ENCODE peak calls at places on chromosomes 2 and 18, in nine cellular contexts. B, V, G, L, P, Y, F, Q and C are unnamed samples.

GRCh38 chr2:42998721-42999120 is 206.3 kb upstream of the HAAO start:
- DNase-seq in B (peak), V (no peak), G (no peak), L (no peak), P (no peak), Y (no peak), F (no peak), Q (no peak), C (no peak)

GRCh38 chr2:206253125-206253787 is 21.2 kb upstream of the ZDBF2 start:
- DNase-seq in B (peak), V (no peak), G (no peak), L (no peak), P (no peak), Y (no peak), F (no peak), Q (no peak), C (no peak)

GRCh38 chr2:189181706-189182105 is 2.1 kb upstream of the COL5A2 start:
- DNase-seq in B (no peak), V (no peak), G (no peak), L (no peak), P (no peak), Y (no peak), F (no peak), Q (no peak), C (no peak)

GRCh38 chr2:69567157-69567908 is 76.2 kb downstream of the AAK1 start:
- DNase-seq in B (no peak), V (no peak), G (no peak), L (peak), P (no peak), Y (no peak), F (no peak), Q (no peak), C (no peak)

GRCh38 chr18:67145586-67146292 is 370.8 kb downstream of the DSEL start:
- DNase-seq in B (no peak), V (no peak), G (no peak), L (no peak), P (no peak), Y (no peak), F (no peak), Q (no peak), C (no peak)

GRCh38 chr18:62420151-62420512 is 95.0 kb downstream of the TNFRSF11A start:
- DNase-seq in B (no peak), V (no peak), G (no peak), L (peak), P (no peak), Y (no peak), F (peak), Q (no peak), C (no peak)

GRCh38 chr2:42086500-42086953 is 38.7 kb downstream of the PKDCC start:
- DNase-seq in B (peak), V (peak), G (peak), L (peak), P (peak), Y (peak), F (no peak), Q (no peak), C (no peak)

GRCh38 chr2:190978389-190979053 is 35.5 kb downstream of the STAT1 start:
- DNase-seq in B (no peak), V (no peak), G (no peak), L (peak), P (no peak), Y (no peak), F (no peak), Q (no peak), C (no peak)

GRCh38 chr2:218397502-218398436 is 1.9 kb upstream of the CTDSP1 start:
- DNase-seq in B (peak), V (peak), G (peak), L (peak), P (peak), Y (peak), F (no peak), Q (peak), C (peak)

GRCh38 chr2:238024986-238025385 is 35.8 kb upstream of the SCLY start:
- DNase-seq in B (no peak), V (no peak), G (no peak), L (peak), P (no peak), Y (no peak), F (no peak), Q (no peak), C (no peak)
- H3K27ac ChIP-seq in B (no peak), V (no peak), G (no peak), L (no peak), P (no peak), Y (no peak), F (no peak), Q (no peak), C (no peak)

GRCh38 chr2:215847056-215847455 is 166.3 kb downstream of the MREG start:
- DNase-seq in B (no peak), V (no peak), G (no peak), L (no peak), P (no peak), Y (no peak), F (no peak), Q (no peak), C (no peak)
- H3K27ac ChIP-seq in B (no peak), V (no peak), G (no peak), L (no peak), P (no peak), Y (no peak), F (no peak), Q (no peak), C (no peak)

GRCh38 chr2:3608373-3609278 is 13.7 kb downstream of the COLEC11 start:
- DNase-seq in B (peak), V (no peak), G (no peak), L (no peak), P (peak), Y (peak), F (no peak), Q (peak), C (no peak)
- H3K27ac ChIP-seq in B (no peak), V (no peak), G (no peak), L (no peak), P (no peak), Y (no peak), F (no peak), Q (no peak), C (no peak)

GRCh38 chr2:24076849-24077534 is 866 bp upstream of the SF3B6 start:
- DNase-seq in B (no peak), V (no peak), G (peak), L (no peak), P (no peak), Y (no peak), F (peak), Q (no peak), C (no peak)

GRCh38 chr2:24075915-24076848 is at the start of gene SF3B6:
- DNase-seq in B (peak), V (peak), G (peak), L (peak), P (peak), Y (peak), F (peak), Q (peak), C (peak)

GRCh38 chr2:24077535-24077877 is 1.4 kb upstream of the SF3B6 start:
- DNase-seq in B (no peak), V (no peak), G (no peak), L (no peak), P (no peak), Y (peak), F (no peak), Q (no peak), C (no peak)

GRCh38 chr2:24077879-24078278 is 1.8 kb upstream of the SF3B6 start:
- DNase-seq in B (no peak), V (no peak), G (no peak), L (no peak), P (no peak), Y (no peak), F (no peak), Q (no peak), C (no peak)

GRCh38 chr2:24075259-24075658 is 867 bp downstream of the SF3B6 start:
- DNase-seq in B (no peak), V (no peak), G (no peak), L (no peak), P (no peak), Y (no peak), F (no peak), Q (no peak), C (no peak)
- H3K27ac ChIP-seq in B (no peak), V (no peak), G (no peak), L (peak), P (peak), Y (no peak), F (peak), Q (no peak), C (no peak)

GRCh38 chr2:85281553-85281952 is 46.2 kb downstream of the TGOLN2 start:
- DNase-seq in B (no peak), V (no peak), G (no peak), L (no peak), P (no peak), Y (no peak), F (no peak), Q (no peak), C (no peak)

GRCh38 chr2:85276571-85277121 is 51.1 kb downstream of the TGOLN2 start:
- DNase-seq in B (no peak), V (no peak), G (no peak), L (no peak), P (no peak), Y (peak), F (no peak), Q (no peak), C (no peak)

GRCh38 chr2:85277416-85278158 is 50.2 kb downstream of the TGOLN2 start:
- DNase-seq in B (no peak), V (no peak), G (peak), L (peak), P (no peak), Y (peak), F (no peak), Q (no peak), C (no peak)

GRCh38 chr2:85275984-85276540 is 51.7 kb downstream of the TGOLN2 start:
- DNase-seq in B (no peak), V (no peak), G (no peak), L (no peak), P (no peak), Y (no peak), F (no peak), Q (no peak), C (no peak)

DNA sequence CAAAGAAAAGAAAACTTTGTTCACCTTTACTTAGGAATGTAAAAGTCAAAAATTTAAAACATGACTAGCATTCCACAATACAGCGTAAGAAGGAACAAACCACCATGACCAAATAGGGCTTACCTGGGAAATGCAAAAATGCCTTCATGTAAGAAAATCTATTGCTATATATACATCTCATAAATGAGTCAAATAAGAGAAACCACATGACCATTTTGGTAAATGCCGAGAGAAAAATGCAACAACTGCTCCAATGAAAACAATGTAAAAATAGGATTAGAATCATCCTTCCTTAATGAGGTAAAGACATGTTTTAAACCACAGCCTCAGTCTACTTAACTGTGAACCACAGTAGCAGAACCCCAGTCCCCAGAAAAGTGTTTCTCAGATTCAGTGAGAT is 49.4 kb downstream of the TGOLN2 start:
- DNase-seq in B (no peak), V (no peak), G (no peak), L (peak), P (no peak), Y (no peak), F (no peak), Q (no peak), C (no peak)
- H3K27ac ChIP-seq in B (no peak), V (no peak), G (no peak), L (peak), P (peak), Y (peak), F (no peak), Q (no peak), C (no peak)

DNA sequence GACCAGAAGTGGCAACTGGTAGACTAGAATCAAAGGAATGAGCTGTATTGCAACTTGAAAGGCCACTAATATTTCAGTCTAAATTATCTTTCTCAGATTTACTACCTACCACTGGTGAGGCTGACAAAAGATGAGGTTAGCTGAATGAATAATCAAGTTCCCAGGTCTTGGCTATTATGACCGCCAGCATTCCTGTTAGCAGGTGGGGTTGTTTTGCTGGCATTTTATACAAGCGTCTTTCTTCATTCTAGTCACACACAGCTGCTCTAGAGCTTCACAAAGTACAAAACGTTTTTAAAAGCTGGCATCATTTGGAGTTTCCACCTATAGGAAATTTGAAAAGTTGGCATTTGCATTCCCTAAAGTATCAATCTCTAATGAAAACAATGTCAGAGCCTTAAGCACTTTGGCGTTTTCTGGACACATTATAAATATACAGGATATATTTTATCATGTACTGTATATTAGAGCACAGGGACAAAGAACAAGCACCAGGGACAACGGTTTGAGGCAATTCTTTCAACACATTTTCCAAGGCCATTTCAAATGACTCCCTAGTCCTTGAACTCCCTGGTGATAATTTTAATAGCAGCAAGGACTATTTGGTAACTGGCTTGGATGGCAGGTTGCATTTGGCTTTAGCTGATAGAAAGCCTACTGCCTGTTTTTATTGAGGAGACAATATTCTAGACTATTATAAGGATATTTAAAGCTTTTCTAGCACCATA is 410.2 kb upstream of the CHST9 start:
- DNase-seq in B (no peak), V (no peak), G (no peak), L (no peak), P (no peak), Y (no peak), F (no peak), Q (no peak), C (no peak)
- H3K27ac ChIP-seq in B (peak), V (no peak), G (no peak), L (no peak), P (no peak), Y (no peak), F (no peak), Q (no peak), C (no peak)

GRCh38 chr2:240203842-240204270 is 63.4 kb upstream of the OTOS start:
- DNase-seq in B (peak), V (no peak), G (no peak), L (no peak), P (no peak), Y (no peak), F (no peak), Q (no peak), C (peak)

GRCh38 chr2:240205763-240206162 is 65.3 kb upstream of the OTOS start:
- DNase-seq in B (no peak), V (no peak), G (no peak), L (no peak), P (no peak), Y (no peak), F (no peak), Q (no peak), C (no peak)

GRCh38 chr2:240206630-240207029 is 66.2 kb upstream of the OTOS start:
- DNase-seq in B (no peak), V (no peak), G (no peak), L (no peak), P (no peak), Y (no peak), F (no peak), Q (no peak), C (no peak)

GRCh38 chr2:240204431-240205276 is 64.2 kb upstream of the OTOS start:
- DNase-seq in B (peak), V (no peak), G (no peak), L (no peak), P (no peak), Y (no peak), F (no peak), Q (peak), C (peak)

GRCh38 chr2:240205348-240205747 is 64.9 kb upstream of the OTOS start:
- DNase-seq in B (peak), V (no peak), G (peak), L (peak), P (no peak), Y (no peak), F (no peak), Q (no peak), C (no peak)
- H3K27ac ChIP-seq in B (no peak), V (no peak), G (no peak), L (no peak), P (no peak), Y (no peak), F (no peak), Q (no peak), C (no peak)

GRCh38 chr2:50722828-50723227 is 309.1 kb downstream of the NRXN1 start:
- DNase-seq in B (no peak), V (no peak), G (no peak), L (no peak), P (no peak), Y (no peak), F (no peak), Q (no peak), C (no peak)
- H3K27ac ChIP-seq in B (no peak), V (no peak), G (no peak), L (no peak), P (no peak), Y (no peak), F (no peak), Q (no peak), C (no peak)